ENCODE peak calls at places on chromosomes 1 and 21, in nine cellular contexts. Z is stimulated activated CD4-positive, alpha-beta T cell treated with anti-CD3 and anti-CD28 coated beads, TNF-alpha, amount 100 ng/mL, for 4 hours; K is AG04449; Y is endothelial cell; O is effector memory CD4-positive, alpha-beta T cell; M is GM03348; E is stimulated activated CD8-positive, alpha-beta memory T cell treated with anti-CD3 and anti-CD28 coated beads, Interleukin-12 subunit alpha, Interleukin-12 subunit beta, amount 100 ng/mL, for 4 hours; B is AG20443; R is smooth muscle cell of the brain vasculature. I is an unnamed sample.

GRCh38 chr1:77539510-77540142 is 142.8 kb downstream of the ZZZ3 start:
- DNase-seq in Y (no peak), O (no peak), Z (no peak), E (no peak), B (peak; percentile 79), K (peak; percentile 57), R (peak; percentile 79), M (peak; percentile 79), I (no peak)

GRCh38 chr1:204366759-204367158 is 7.0 kb upstream of the PLEKHA6 start:
- DNase-seq in B (peak; percentile 30), K (no peak), E (no peak), O (no peak), Z (no peak), Y (peak; percentile 54), R (no peak), M (peak; percentile 45), I (no peak)

GRCh38 chr1:3856923-3857790 is at the start of the genes CEP104 and DFFB:
- DNase-seq in Z (peak; percentile 96), E (peak; percentile 94), O (peak; percentile 98), Y (peak; percentile 94), B (peak; percentile 100), R (peak; percentile 60), M (peak; percentile 100), K (peak; percentile 9), I (peak; percentile 87)

GRCh38 chr1:153968400-153968799 is 698 bp downstream of the CREB3L4 start:
- DNase-seq in B (no peak), E (no peak), M (no peak), Z (no peak), K (no peak), Y (peak; percentile 31), O (no peak), R (no peak), I (no peak)

GRCh38 chr1:178869114-178869697 is 1.7 kb downstream of the ANGPTL1 start:
- DNase-seq in Z (no peak), B (peak; percentile 28), R (no peak), M (peak; percentile 44), K (peak; percentile 14), E (no peak), O (no peak), Y (no peak), I (no peak)

GRCh38 chr1:45365051-45365450 is 24.8 kb upstream of the MUTYH start:
- DNase-seq in O (no peak), K (no peak), R (no peak), Z (no peak), E (no peak), Y (no peak), M (no peak), B (no peak), I (no peak)

GRCh38 chr1:197787623-197788536 is 12.6 kb upstream of the DENND1B start:
- DNase-seq in Z (no peak), B (no peak), M (no peak), E (no peak), O (no peak), K (no peak), R (no peak), Y (no peak), I (no peak)

GRCh38 chr21:32426592-32427051 is 14.1 kb downstream of the EVA1C start:
- DNase-seq in E (no peak), M (peak; percentile 35), O (no peak), Y (no peak), Z (no peak), R (no peak), B (peak; percentile 63), K (no peak), I (peak; percentile 24)

GRCh38 chr1:16367258-16367967 is 371 bp downstream of the SZRD1 start:
- DNase-seq in M (peak; percentile 92), Z (peak; percentile 79), R (peak; percentile 71), Y (peak; percentile 69), B (peak; percentile 91), E (peak; percentile 82), O (peak; percentile 76), K (peak; percentile 23), I (peak; percentile 89)

GRCh38 chr1:81170721-81171120 is 630.0 kb upstream of the ADGRL2 start:
- DNase-seq in Z (no peak), K (no peak), M (no peak), R (no peak), E (no peak), O (no peak), Y (no peak), B (no peak), I (no peak)

GRCh38 chr1:35505911-35506798 is 51.0 kb downstream of the KIAA0319L start:
- DNase-seq in E (no peak), B (peak; percentile 66), Y (no peak), K (peak; percentile 69), Z (peak; percentile 8), M (peak; percentile 68), R (peak; percentile 52), O (peak; percentile 49), I (no peak)

GRCh38 chr1:244435562-244436205 is 16.0 kb downstream of the ADSS2 start:
- DNase-seq in Z (no peak), E (no peak), B (peak; percentile 47), O (no peak), Y (no peak), K (peak; percentile 41), R (no peak), M (peak; percentile 35), I (no peak)

GRCh38 chr1:61183471-61184034 is 101.2 kb downstream of the NFIA start:
- DNase-seq in O (no peak), K (no peak), Z (no peak), Y (no peak), B (peak; percentile 14), E (no peak), R (peak; percentile 46), M (peak; percentile 20), I (no peak)

GRCh38 chr1:7420098-7420445 is 351.0 kb upstream of the VAMP3 start:
- DNase-seq in M (no peak), O (no peak), K (no peak), Z (no peak), R (no peak), Y (no peak), E (no peak), B (no peak), I (no peak)

GRCh38 chr21:9739240-9739639 is 782.1 kb upstream of the TPTE start:
- DNase-seq in Y (no peak), B (no peak), O (no peak), E (no peak), Z (no peak), R (no peak), K (no peak), M (no peak), I (no peak)

GRCh38 chr1:244841274-244841927 is 5.9 kb downstream of the COX20 start:
- DNase-seq in E (no peak), M (no peak), R (no peak), Z (no peak), K (no peak), B (no peak), O (no peak), Y (no peak), I (no peak)

GRCh38 chr1:10765734-10766478 is 30.5 kb downstream of the CASZ1 start:
- DNase-seq in Y (no peak), K (no peak), B (no peak), O (no peak), R (no peak), M (no peak), Z (no peak), E (no peak), I (no peak)

GRCh38 chr1:215568287-215568692 is 1.2 kb downstream of the KCTD3 start:
- DNase-seq in K (no peak), O (no peak), M (peak; percentile 72), B (peak; percentile 63), Y (no peak), Z (no peak), R (peak; percentile 13), E (no peak), I (no peak)

GRCh38 chr1:90936061-90936460 is 85.8 kb downstream of the ZNF644 start:
- DNase-seq in B (no peak), K (no peak), M (no peak), R (no peak), O (no peak), E (no peak), Z (no peak), Y (no peak), I (no peak)

GRCh38 chr1:85342177-85342576 is 65.7 kb upstream of the BCL10 start:
- DNase-seq in B (no peak), R (no peak), O (no peak), K (no peak), Z (no peak), E (no peak), Y (no peak), M (no peak), I (no peak)

GRCh38 chr1:105442901-105443300 is 1613.6 kb upstream of the PRMT6 start:
- DNase-seq in E (no peak), B (no peak), Z (no peak), Y (no peak), K (no peak), R (no peak), M (no peak), O (no peak), I (no peak)

GRCh38 chr1:89603651-89604413 is 29.1 kb upstream of the LRRC8C start:
- DNase-seq in O (no peak), B (peak; percentile 36), E (no peak), Y (no peak), Z (no peak), R (no peak), K (peak; percentile 19), M (peak; percentile 13), I (no peak)

GRCh38 chr21:33948096-33948950 is 32.7 kb upstream of the ATP5PO start:
- DNase-seq in Z (peak; percentile 48), O (peak; percentile 79), M (no peak), R (no peak), B (peak; percentile 72), K (no peak), E (peak; percentile 63), Y (peak; percentile 56), I (no peak)

GRCh38 chr1:67747667-67748066 is 62.7 kb downstream of the GADD45A start:
- DNase-seq in B (peak; percentile 67), K (no peak), Z (no peak), R (no peak), M (peak; percentile 69), O (no peak), Y (no peak), E (no peak), I (no peak)

GRCh38 chr1:29674625-29675326 is 438.5 kb downstream of the PTPRU start:
- DNase-seq in Z (no peak), O (no peak), M (no peak), K (no peak), R (no peak), Y (no peak), B (no peak), E (no peak), I (no peak)

GRCh38 chr1:12409676-12410075 is 179.8 kb downstream of the VPS13D start:
- DNase-seq in M (no peak), Z (no peak), Y (no peak), K (no peak), O (no peak), R (no peak), B (no peak), E (no peak), I (no peak)

GRCh38 chr1:223411309-223411708 is 18.1 kb downstream of the CCDC185 start:
- DNase-seq in Y (no peak), O (no peak), Z (no peak), K (peak; percentile 12), R (no peak), M (peak; percentile 64), B (peak; percentile 61), E (no peak), I (no peak)

GRCh38 chr1:154493276-154493675 is 8.7 kb upstream of the TDRD10 start:
- DNase-seq in Y (peak; percentile 62), O (no peak), R (no peak), Z (no peak), K (no peak), B (no peak), E (no peak), M (no peak), I (no peak)

GRCh38 chr1:51936531-51936930 is 54.0 kb downstream of the RAB3B start:
- DNase-seq in E (no peak), Y (no peak), Z (no peak), M (peak; percentile 36), O (no peak), K (no peak), B (no peak), R (no peak), I (no peak)

GRCh38 chr1:112508242-112509004 is at the start of gene WNT2B:
- DNase-seq in K (no peak), Z (peak; percentile 17), M (peak; percentile 62), Y (no peak), E (peak; percentile 22), R (no peak), O (peak; percentile 36), B (peak; percentile 60), I (peak; percentile 18)

GRCh38 chr1:230070321-230071208 is 3.5 kb downstream of the GALNT2 start:
- DNase-seq in B (no peak), E (no peak), Y (no peak), Z (no peak), K (no peak), R (no peak), O (no peak), M (no peak), I (no peak)